ENCODE peak calls at places on chromosomes 1 and 21, in five cellular contexts. One of them, this sample, is unnamed.

GRCh38 chr21:45468051-45468970 is 63.3 kb downstream of the COL18A1 start:
- DNase-seq in anterior cingulate cortex: no peak
- DNase-seq in HuH-7: no peak
- DNase-seq in stimulated activated CD8-positive, alpha-beta memory T cell treated with anti-CD3 and anti-CD28 coated beads, Interleukin-4, amount 100 ng/mL, for 24 hours: no peak
- DNase-seq in NCI-H1048: no peak
- DNase-seq in this sample: no peak

GRCh38 chr1:195714248-195714647 is 894.0 kb downstream of the KCNT2 start:
- DNase-seq in anterior cingulate cortex: no peak
- DNase-seq in HuH-7: no peak
- DNase-seq in stimulated activated CD8-positive, alpha-beta memory T cell treated with anti-CD3 and anti-CD28 coated beads, Interleukin-4, amount 100 ng/mL, for 24 hours: no peak
- DNase-seq in NCI-H1048: no peak
- DNase-seq in this sample: no peak

GRCh38 chr1:7225711-7226505 is 440.7 kb downstream of the CAMTA1 start:
- DNase-seq in anterior cingulate cortex: no peak
- DNase-seq in HuH-7: no peak
- DNase-seq in stimulated activated CD8-positive, alpha-beta memory T cell treated with anti-CD3 and anti-CD28 coated beads, Interleukin-4, amount 100 ng/mL, for 24 hours: no peak
- DNase-seq in NCI-H1048: no peak
- DNase-seq in this sample: no peak

GRCh38 chr1:94729287-94729686 is 90.9 kb upstream of the SLC44A3 start:
- DNase-seq in anterior cingulate cortex: no peak
- DNase-seq in HuH-7: no peak
- DNase-seq in stimulated activated CD8-positive, alpha-beta memory T cell treated with anti-CD3 and anti-CD28 coated beads, Interleukin-4, amount 100 ng/mL, for 24 hours: no peak
- DNase-seq in NCI-H1048: no peak
- DNase-seq in this sample: no peak

GRCh38 chr1:229342902-229343587 is at the start of gene CCSAP:
- DNase-seq in anterior cingulate cortex: peak; percentile 70
- DNase-seq in HuH-7: peak; percentile 63
- DNase-seq in stimulated activated CD8-positive, alpha-beta memory T cell treated with anti-CD3 and anti-CD28 coated beads, Interleukin-4, amount 100 ng/mL, for 24 hours: peak; percentile 31
- DNase-seq in NCI-H1048: peak; percentile 48
- DNase-seq in this sample: peak; percentile 41

GRCh38 chr1:21022279-21023040 is 154.2 kb downstream of the EIF4G3 start:
- DNase-seq in anterior cingulate cortex: no peak
- DNase-seq in HuH-7: peak; percentile 69
- DNase-seq in stimulated activated CD8-positive, alpha-beta memory T cell treated with anti-CD3 and anti-CD28 coated beads, Interleukin-4, amount 100 ng/mL, for 24 hours: no peak
- DNase-seq in NCI-H1048: peak; percentile 29
- DNase-seq in this sample: peak; percentile 49

GRCh38 chr1:41633764-41634163 is 149.3 kb upstream of the EDN2 start:
- DNase-seq in anterior cingulate cortex: no peak
- DNase-seq in HuH-7: no peak
- DNase-seq in stimulated activated CD8-positive, alpha-beta memory T cell treated with anti-CD3 and anti-CD28 coated beads, Interleukin-4, amount 100 ng/mL, for 24 hours: no peak
- DNase-seq in NCI-H1048: no peak
- DNase-seq in this sample: no peak

GRCh38 chr1:57800341-57800740 is 376.5 kb upstream of the DAB1 start:
- DNase-seq in anterior cingulate cortex: no peak
- DNase-seq in HuH-7: no peak
- DNase-seq in stimulated activated CD8-positive, alpha-beta memory T cell treated with anti-CD3 and anti-CD28 coated beads, Interleukin-4, amount 100 ng/mL, for 24 hours: no peak
- DNase-seq in NCI-H1048: no peak
- DNase-seq in this sample: no peak

GRCh38 chr1:202998836-202999750 is 8.1 kb upstream of the TMEM183A start:
- DNase-seq in anterior cingulate cortex: no peak
- DNase-seq in HuH-7: no peak
- DNase-seq in stimulated activated CD8-positive, alpha-beta memory T cell treated with anti-CD3 and anti-CD28 coated beads, Interleukin-4, amount 100 ng/mL, for 24 hours: peak; percentile 33
- DNase-seq in NCI-H1048: peak; percentile 59
- DNase-seq in this sample: no peak